ENCODE peak calls at places on chromosomes 7 and 10, in ten cellular contexts. M is breast epithelium; P is stromal cell of bone marrow; A is non-pigmented ciliary epithelial cell; E is H9; Q is T-helper 1 cell; H is Kasumi-1; S is brain microvascular endothelial cell; L is activated T-cell treated with anti-CD3 and anti-CD28 coated beads, Interleukin-2, amount 50 U/mL, for 1 hour; B is putamen. O is an unnamed sample.

GRCh38 chr10:72087392-72087968 is 871 bp downstream of the SPOCK2 start:
- DNase-seq in M (no peak), P (no peak), A (no peak), E (peak; percentile 32), Q (peak; percentile 60), H (no peak), S (no peak), L (peak; percentile 62), B (no peak), O (no peak)

GRCh38 chr10:115214799-115215198 is 121.6 kb downstream of the ATRNL1 start:
- DNase-seq in M (no peak), P (no peak), A (no peak), E (no peak), Q (no peak), H (no peak), S (no peak), L (no peak), B (no peak), O (no peak)

GRCh38 chr10:35781643-35782035 is 139.5 kb upstream of the FZD8 start:
- DNase-seq in M (no peak), P (no peak), A (no peak), E (peak; percentile 57), Q (no peak), H (no peak), S (no peak), L (no peak), B (no peak), O (no peak)

GRCh38 chr7:17013204-17013603 is 131.4 kb upstream of the AGR3 start:
- DNase-seq in M (no peak), P (no peak), A (no peak), E (no peak), Q (no peak), H (no peak), S (no peak), L (no peak), B (no peak), O (no peak)

GRCh38 chr10:91317541-91317940 is 92.6 kb upstream of the HECTD2 start:
- DNase-seq in M (no peak), P (no peak), A (no peak), E (no peak), Q (no peak), H (no peak), S (no peak), L (no peak), B (no peak), O (no peak)

GRCh38 chr10:73759512-73760115 is 15.4 kb downstream of the SEC24C start:
- DNase-seq in M (no peak), P (no peak), A (no peak), E (no peak), Q (peak; percentile 60), H (no peak), S (no peak), L (peak; percentile 63), B (no peak), O (no peak)

GRCh38 chr7:47724335-47724982 is 142.5 kb upstream of the TNS3 start:
- DNase-seq in M (no peak), P (peak; percentile 13), A (peak; percentile 83), E (peak; percentile 51), Q (no peak), H (no peak), S (peak; percentile 76), L (no peak), B (no peak), O (peak; percentile 15)

GRCh38 chr7:29839302-29839701 is 33.0 kb downstream of the WIPF3 start:
- DNase-seq in M (no peak), P (peak; percentile 39), A (peak; percentile 26), E (no peak), Q (no peak), H (no peak), S (peak; percentile 61), L (no peak), B (no peak), O (no peak)

GRCh38 chr10:78150756-78151155 is 117.1 kb downstream of the RPS24 start:
- DNase-seq in M (no peak), P (no peak), A (no peak), E (no peak), Q (no peak), H (no peak), S (no peak), L (no peak), B (no peak), O (no peak)

GRCh38 chr10:73781879-73782748 is at the start of gene CHCHD1:
- DNase-seq in M (peak; percentile 80), P (peak; percentile 75), A (peak; percentile 60), E (peak; percentile 89), Q (peak; percentile 88), H (peak; percentile 93), S (peak; percentile 84), L (peak; percentile 91), B (peak; percentile 90), O (peak; percentile 61)

GRCh38 chr7:47449810-47450586 is 131.9 kb downstream of the TNS3 start:
- DNase-seq in M (no peak), P (peak; percentile 38), A (no peak), E (no peak), Q (no peak), H (no peak), S (peak; percentile 38), L (no peak), B (no peak), O (no peak)

GRCh38 chr10:114266521-114266920 is 27.5 kb downstream of the VWA2 start:
- DNase-seq in M (peak; percentile 56), P (no peak), A (peak; percentile 30), E (no peak), Q (no peak), H (no peak), S (peak; percentile 51), L (no peak), B (no peak), O (no peak)

GRCh38 chr7:30475580-30475979 is 3.0 kb downstream of the NOD1 start:
- DNase-seq in M (no peak), P (no peak), A (no peak), E (no peak), Q (no peak), H (no peak), S (no peak), L (no peak), B (no peak), O (no peak)

GRCh38 chr10:48518412-48518811 is 86.5 kb downstream of the ARHGAP22 start:
- DNase-seq in M (no peak), P (no peak), A (no peak), E (no peak), Q (no peak), H (peak; percentile 38), S (no peak), L (no peak), B (no peak), O (no peak)

GRCh38 chr7:77409005-77409738 is 7.0 kb downstream of the GSAP start:
- DNase-seq in M (no peak), P (no peak), A (no peak), E (no peak), Q (no peak), H (no peak), S (peak; percentile 45), L (no peak), B (no peak), O (no peak)

GRCh38 chr7:123580406-123581161 is 21.0 kb upstream of the ASB15 start:
- DNase-seq in M (no peak), P (peak; percentile 21), A (no peak), E (peak; percentile 48), Q (peak; percentile 3), H (peak; percentile 60), S (peak; percentile 59), L (no peak), B (no peak), O (peak; percentile 11)

GRCh38 chr10:70164179-70164578 is 6.1 kb downstream of the SAR1A start:
- DNase-seq in M (no peak), P (no peak), A (no peak), E (no peak), Q (no peak), H (peak; percentile 94), S (no peak), L (no peak), B (no peak), O (no peak)

GRCh38 chr10:21184216-21184615 is 287.1 kb upstream of the NEBL start:
- DNase-seq in M (peak; percentile 36), P (no peak), A (peak; percentile 48), E (no peak), Q (no peak), H (no peak), S (peak; percentile 52), L (no peak), B (no peak), O (peak; percentile 3)

GRCh38 chr7:106201176-106201575 is 83.6 kb downstream of the NAMPT start:
- DNase-seq in M (no peak), P (no peak), A (no peak), E (no peak), Q (no peak), H (no peak), S (no peak), L (no peak), B (no peak), O (no peak)

GRCh38 chr7:3607847-3608246 is 306.8 kb downstream of the SDK1 start:
- DNase-seq in M (no peak), P (no peak), A (no peak), E (no peak), Q (no peak), H (no peak), S (no peak), L (no peak), B (no peak), O (no peak)

GRCh38 chr7:95276114-95276513 is 48.2 kb downstream of the PON1 start:
- DNase-seq in M (no peak), P (no peak), A (no peak), E (no peak), Q (no peak), H (no peak), S (no peak), L (no peak), B (no peak), O (no peak)

GRCh38 chr7:117479480-117480224 is at the start of gene CFTR:
- DNase-seq in M (no peak), P (no peak), A (no peak), E (peak; percentile 65), Q (no peak), H (no peak), S (no peak), L (no peak), B (no peak), O (no peak)

GRCh38 chr10:35661236-35661635 is 19.1 kb upstream of the FZD8 start:
- DNase-seq in M (no peak), P (no peak), A (no peak), E (no peak), Q (no peak), H (no peak), S (no peak), L (no peak), B (no peak), O (no peak)

GRCh38 chr10:17643339-17643754 is 604 bp upstream of the STAM start:
- DNase-seq in M (peak; percentile 53), P (peak; percentile 55), A (no peak), E (peak; percentile 39), Q (no peak), H (peak; percentile 80), S (peak; percentile 80), L (no peak), B (no peak), O (peak; percentile 44)

GRCh38 chr10:32982293-32982709 is 24.3 kb upstream of the ITGB1 start:
- DNase-seq in M (no peak), P (no peak), A (peak; percentile 74), E (no peak), Q (no peak), H (no peak), S (peak; percentile 94), L (no peak), B (no peak), O (no peak)

GRCh38 chr7:134920026-134920758 is 66.1 kb upstream of the AGBL3 start:
- DNase-seq in M (no peak), P (peak; percentile 80), A (peak; percentile 73), E (no peak), Q (peak; percentile 9), H (no peak), S (peak; percentile 43), L (no peak), B (no peak), O (no peak)

GRCh38 chr10:80596391-80597257 is 58.9 kb downstream of the SH2D4B start:
- DNase-seq in M (no peak), P (peak; percentile 6), A (no peak), E (peak; percentile 66), Q (peak; percentile 46), H (peak; percentile 86), S (peak; percentile 50), L (peak; percentile 31), B (no peak), O (peak; percentile 13)

GRCh38 chr7:156790264-156790663 is 102.7 kb downstream of the LMBR1 start:
- DNase-seq in M (no peak), P (no peak), A (no peak), E (no peak), Q (no peak), H (no peak), S (no peak), L (no peak), B (no peak), O (no peak)

O was measured in pulmonary artery endothelial cell.